ENCODE peak calls at places on chromosomes 12 and 14, in five cellular contexts. R is PC-3, K is neural progenitor cell, X is IMR-90, Q is adipocyte. I is an unnamed sample. For H3K36me3, the result is how much of the 10 kb centered on the place peaks cover.

GRCh38 chr12:132291402-132292175 is 37.8 kb downstream of the GALNT9 start:
- DNase-seq in R (no peak), K (no peak), X (no peak), Q (no peak), I (no peak)

GRCh38 chr12:92955997-92956663 is 27.0 kb upstream of the EEA1 start:
- DNase-seq in R (no peak), K (no peak), X (peak), Q (peak), I (peak)

GRCh38 chr12:131530427-131530826 is 180.5 kb upstream of the SFSWAP start:
- DNase-seq in R (no peak), K (no peak), X (no peak), Q (no peak), I (no peak)

GRCh38 chr12:117241697-117242096 is 51.4 kb upstream of the FBXO21 start:
- DNase-seq in R (no peak), K (no peak), X (no peak), Q (no peak), I (no peak)

GRCh38 chr14:39006721-39007410 is 96.2 kb downstream of the SEC23A start:
- DNase-seq in R (no peak), K (no peak), X (peak), Q (peak), I (peak)

GRCh38 chr12:69329669-69330428 is 18.3 kb upstream of the LYZ start:
- DNase-seq in R (peak), K (no peak), X (no peak), Q (no peak), I (no peak)

GRCh38 chr12:4858385-4858784 is 51.3 kb upstream of the KCNA1 start:
- DNase-seq in R (no peak), K (peak), X (no peak), Q (no peak), I (no peak)

GRCh38 chr12:122067966-122068365 is 10.6 kb upstream of the MLXIP start:
- DNase-seq in R (no peak), K (no peak), X (peak), Q (peak), I (peak)

GRCh38 chr12:121365416-121366062 is 13.3 kb upstream of the ANAPC5 start:
- DNase-seq in R (no peak), K (no peak), X (peak), Q (peak), I (peak)

GRCh38 chr14:21089271-21089670 is 9.2 kb downstream of the ZNF219 start:
- DNase-seq in R (no peak), K (no peak), X (no peak), Q (no peak), I (no peak)

GRCh38 chr12:119911147-119911546 is 34.0 kb upstream of the CIT start:
- DNase-seq in R (peak), K (no peak), X (peak), Q (peak), I (peak)

GRCh38 chr12:118271770-118272417 is 100.8 kb downstream of the TAOK3 start:
- DNase-seq in R (peak), K (no peak), X (no peak), Q (no peak), I (no peak)

GRCh38 chr12:109943811-109944210 is 43.7 kb downstream of the TCHP start:
- DNase-seq in R (no peak), K (no peak), X (peak), Q (no peak), I (peak)

GRCh38 chr14:77275041-77275854 is 4.2 kb upstream of the NGB start:
- DNase-seq in R (no peak), K (peak), X (no peak), Q (no peak), I (no peak)

GRCh38 chr14:28746247-28746646 is 20.3 kb upstream of the FOXG1 start:
- DNase-seq in R (no peak), K (no peak), X (no peak), Q (no peak), I (no peak)

GRCh38 chr12:123319273-123319672 is 45.4 kb downstream of the SBNO1 start:
- DNase-seq in R (no peak), K (no peak), X (no peak), Q (no peak), I (no peak)
- H3K36me3 ChIP-seq in R (half or more), K (half or more), X (half or more), Q (half or more), I (under half)

GRCh38 chr12:54356951-54357356 is 7.3 kb downstream of the GPR84 start:
- DNase-seq in R (no peak), K (peak), X (no peak), Q (no peak), I (no peak)
- H3K9ac ChIP-seq in R (no peak), K (peak), X (no peak), Q (no peak), I (no peak)

DNA sequence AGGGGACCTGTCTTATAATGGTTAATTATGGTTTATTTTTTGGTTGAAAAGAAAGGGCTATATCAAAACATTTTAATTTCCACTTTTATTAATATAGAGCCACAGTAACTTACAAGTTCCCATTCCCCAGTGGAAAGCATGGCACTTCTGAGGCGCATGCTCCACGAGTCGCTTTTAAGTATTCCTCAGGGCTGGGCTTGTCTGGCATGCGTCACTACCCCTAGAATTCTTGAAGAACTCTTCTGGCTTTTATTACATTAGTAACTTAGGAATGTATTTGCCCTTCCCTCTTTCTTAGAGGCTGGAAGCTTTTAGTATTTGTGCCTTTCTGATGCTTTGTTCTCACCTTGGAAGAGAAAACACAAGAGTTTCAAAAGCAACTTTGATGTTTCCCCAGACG is 81.1 kb downstream of the ESR2 start:
- DNase-seq in R (no peak), K (no peak), X (peak), Q (no peak), I (no peak)
- H3K36me3 ChIP-seq in R (under half), K (under half), X (under half), Q (half or more), I (under half)

GRCh38 chr12:104721944-104722343 is 236.1 kb downstream of the SLC41A2 start:
- DNase-seq in R (no peak), K (peak), X (no peak), Q (no peak), I (no peak)

GRCh38 chr12:104724992-104725585 is 233.0 kb downstream of the SLC41A2 start:
- DNase-seq in R (no peak), K (no peak), X (no peak), Q (no peak), I (no peak)

GRCh38 chr12:104721065-104721458 is 237.0 kb downstream of the SLC41A2 start:
- DNase-seq in R (no peak), K (peak), X (no peak), Q (no peak), I (no peak)

GRCh38 chr12:104723895-104724294 is 234.2 kb downstream of the SLC41A2 start:
- DNase-seq in R (no peak), K (no peak), X (no peak), Q (no peak), I (no peak)

DNA sequence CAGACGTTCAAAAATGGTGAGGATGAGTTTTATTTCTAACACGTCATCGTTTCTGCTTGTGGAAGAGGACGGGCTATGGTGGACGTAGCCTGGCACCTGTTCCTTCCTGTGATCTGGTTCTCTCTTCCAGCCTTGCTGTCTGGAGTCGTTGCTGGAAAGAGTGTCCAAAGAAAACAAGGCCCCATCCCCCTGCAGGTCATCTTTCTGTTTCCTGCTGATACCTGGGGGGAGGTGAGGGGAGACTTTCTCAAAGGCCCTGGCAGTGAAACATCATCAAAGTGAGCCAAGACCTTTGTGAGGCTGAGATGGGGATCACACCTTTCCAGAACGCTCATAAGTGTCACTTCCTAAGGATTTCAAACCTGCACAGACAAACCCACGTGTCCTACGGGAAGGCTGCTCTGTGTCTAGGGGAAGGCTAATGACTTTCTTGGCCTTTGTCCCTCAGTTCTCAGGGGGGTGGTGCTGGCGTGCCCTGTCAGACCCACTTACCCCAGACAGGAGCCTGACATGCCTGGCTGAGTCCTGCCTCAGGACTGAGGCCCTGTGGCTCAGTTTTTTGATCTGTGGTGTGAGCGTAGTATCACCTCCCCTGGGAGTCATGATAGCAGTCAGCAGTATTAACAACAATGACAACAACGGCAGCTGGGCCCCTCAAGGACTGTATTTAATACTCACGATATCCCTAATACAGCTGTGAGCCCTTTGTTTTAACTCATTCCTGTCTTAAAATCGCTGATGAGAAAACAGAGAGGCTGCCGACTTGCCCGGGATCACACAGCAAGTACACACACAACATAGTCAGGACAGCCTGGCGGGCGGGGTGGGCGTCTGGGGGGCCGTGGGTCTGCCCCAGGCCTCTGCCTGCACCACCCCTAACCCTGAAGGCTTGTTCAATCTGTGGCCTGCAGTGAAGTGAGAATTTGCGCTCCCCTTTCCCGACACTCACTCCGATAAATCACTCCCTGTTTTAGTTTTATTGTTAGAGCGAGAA is 235.3 kb downstream of the SLC41A2 start:
- DNase-seq in R (no peak), K (peak), X (no peak), Q (no peak), I (no peak)
- H3K9ac ChIP-seq in R (no peak), K (no peak), X (no peak), Q (no peak), I (no peak)

GRCh38 chr12:64063121-64063520 is 159.0 kb downstream of the KICS2 start:
- DNase-seq in R (no peak), K (no peak), X (no peak), Q (no peak), I (no peak)

GRCh38 chr12:64064240-64064639 is 157.9 kb downstream of the KICS2 start:
- DNase-seq in R (no peak), K (no peak), X (no peak), Q (no peak), I (no peak)

GRCh38 chr12:64064706-64065105 is 157.4 kb downstream of the KICS2 start:
- DNase-seq in R (no peak), K (no peak), X (no peak), Q (no peak), I (no peak)

GRCh38 chr12:64066052-64066451 is 156.0 kb downstream of the KICS2 start:
- DNase-seq in R (no peak), K (no peak), X (peak), Q (peak), I (peak)

DNA sequence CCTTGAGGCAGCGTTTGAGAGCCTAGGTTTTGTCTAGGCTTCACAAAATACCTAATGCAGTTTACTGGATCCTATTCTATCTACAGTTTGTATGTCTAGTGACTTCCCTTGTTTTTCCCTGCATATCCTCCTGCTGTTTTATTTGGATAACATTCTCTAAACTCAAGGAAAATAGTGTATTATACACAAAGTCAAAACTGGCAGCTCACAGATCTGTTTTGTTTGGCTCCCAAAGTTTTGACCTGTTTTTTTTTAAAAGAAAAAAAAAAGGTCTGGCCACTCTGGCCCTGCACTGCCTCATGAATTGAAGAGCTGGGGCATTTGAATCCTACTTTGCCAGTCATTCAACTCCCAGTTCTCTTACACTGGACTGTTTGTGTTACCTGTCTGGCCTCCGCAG is 155.3 kb downstream of the KICS2 start:
- DNase-seq in R (no peak), K (no peak), X (no peak), Q (no peak), I (no peak)
- H3K36me3 ChIP-seq in R (under half), K (under half), X (under half), Q (under half), I (under half)

DNA sequence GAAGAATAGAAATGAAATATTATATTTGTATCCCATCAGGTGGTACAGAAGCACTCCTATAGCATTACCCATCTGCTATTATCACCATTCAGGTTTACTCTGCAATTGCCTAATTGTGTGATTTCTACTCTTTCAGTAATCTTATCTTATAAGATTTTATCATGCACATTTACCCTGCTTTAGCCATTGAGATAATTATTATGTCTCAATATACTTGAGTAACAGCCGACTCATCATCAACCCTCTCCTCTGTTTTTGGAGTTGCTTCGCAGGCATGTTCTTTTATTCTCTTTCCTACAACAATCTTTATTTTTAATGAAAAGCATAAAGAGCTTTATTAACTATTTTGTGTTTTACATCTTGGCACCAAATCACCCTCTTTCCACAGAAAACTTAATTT is 419.9 kb downstream of the LRIG3 start:
- DNase-seq in R (peak), K (no peak), X (peak), Q (peak), I (no peak)
- H3K9ac ChIP-seq in R (no peak), K (no peak), X (no peak), Q (no peak), I (no peak)

GRCh38 chr12:7571253-7571652 is 67.7 kb upstream of the CD163 start:
- DNase-seq in R (no peak), K (no peak), X (no peak), Q (no peak), I (no peak)
- H3K36me3 ChIP-seq in R (under half), K (under half), X (under half), Q (under half), I (under half)

GRCh38 chr12:15650399-15651128 is 138.6 kb downstream of the EPS8 start:
- DNase-seq in R (no peak), K (peak), X (no peak), Q (no peak), I (peak)
- H3K9ac ChIP-seq in R (no peak), K (no peak), X (no peak), Q (peak), I (no peak)

GRCh38 chr14:95190346-95190840 is 33.1 kb upstream of the DICER1 start:
- DNase-seq in R (no peak), K (no peak), X (no peak), Q (no peak), I (no peak)
- H3K36me3 ChIP-seq in R (under half), K (under half), X (under half), Q (under half), I (under half)

GRCh38 chr14:101561145-101561896 is at the start of gene DIO3:
- DNase-seq in R (peak), K (peak), X (no peak), Q (no peak), I (peak)
- H3K9ac ChIP-seq in R (no peak), K (no peak), X (no peak), Q (no peak), I (no peak)

I was measured in fibroblast of lung.